ENCODE peak calls at places on chromosomes 6 and 20, in seven cellular contexts. V is heart left ventricle, D is HFF-Myc, Z is psoas muscle, L is glutamatergic neuron, J is GM23338, K is HL-60. N is an unnamed sample.

GRCh38 chr6:82569022-82569421 is 205.4 kb downstream of the TPBG start:
- DNase-seq in D (no peak), Z (no peak), K (no peak), J (no peak), L (no peak), V (no peak), N (no peak)

GRCh38 chr6:138188278-138188923 is 26.7 kb downstream of the ARFGEF3 start:
- DNase-seq in D (no peak), Z (no peak), L (no peak), V (no peak), K (no peak), J (no peak), N (no peak)

GRCh38 chr6:37077459-37078296 is 72.2 kb downstream of the FGD2 start:
- DNase-seq in J (peak), D (peak), L (no peak), Z (peak), K (no peak), V (peak), N (peak)

GRCh38 chr6:25136879-25137278 is 142.3 kb upstream of the CARMIL1 start:
- DNase-seq in V (peak), D (no peak), J (no peak), K (no peak), Z (no peak), L (no peak), N (no peak)

GRCh38 chr6:14228571-14228970 is 111.0 kb downstream of the CD83 start:
- DNase-seq in D (peak), K (no peak), L (no peak), V (no peak), J (no peak), Z (no peak), N (no peak)

GRCh38 chr6:100493206-100493888 is 28.6 kb upstream of the SIM1 start:
- DNase-seq in L (no peak), D (no peak), V (no peak), K (no peak), Z (no peak), J (peak), N (no peak)

GRCh38 chr20:18585134-18585533 is 2.7 kb upstream of the DTD1 start:
- DNase-seq in L (no peak), Z (no peak), J (peak), K (no peak), V (no peak), D (no peak), N (no peak)

GRCh38 chr6:27092316-27092692 is 155.2 kb upstream of the PRSS16 start:
- DNase-seq in D (no peak), J (no peak), K (no peak), V (no peak), L (no peak), Z (no peak), N (no peak)

GRCh38 chr6:167153523-167153959 is 4.2 kb downstream of the GPR31 start:
- DNase-seq in D (no peak), V (no peak), J (no peak), K (peak), Z (no peak), L (no peak), N (no peak)

GRCh38 chr20:15155848-15156401 is 818.5 kb upstream of the FLRT3 start:
- DNase-seq in J (no peak), L (no peak), V (no peak), K (no peak), Z (no peak), D (no peak), N (no peak)

GRCh38 chr6:76555090-76555489 is 482.6 kb upstream of the IMPG1 start:
- DNase-seq in V (no peak), K (no peak), J (peak), L (no peak), D (no peak), Z (no peak), N (no peak)

GRCh38 chr6:140178550-140179334 is 804.3 kb upstream of the CITED2 start:
- DNase-seq in Z (no peak), J (no peak), L (no peak), D (peak), K (no peak), V (no peak), N (no peak)

GRCh38 chr20:17833036-17833674 is 133.4 kb downstream of the BANF2 start:
- DNase-seq in V (no peak), L (no peak), Z (no peak), K (no peak), J (no peak), D (no peak), N (no peak)

GRCh38 chr6:119742188-119742803 is 392.7 kb upstream of the MAN1A1 start:
- DNase-seq in V (peak), K (peak), J (peak), L (peak), D (peak), Z (peak), N (no peak)

GRCh38 chr6:466564-466963 is 75.0 kb downstream of the IRF4 start:
- DNase-seq in D (no peak), V (no peak), K (no peak), L (no peak), Z (no peak), J (no peak), N (no peak)

GRCh38 chr20:57661201-57662027 is 41.2 kb upstream of the ZBP1 start:
- DNase-seq in K (no peak), D (no peak), Z (no peak), J (no peak), V (peak), L (peak), N (peak)

GRCh38 chr20:48166082-48166835 is 381.0 kb upstream of the SULF2 start:
- DNase-seq in L (no peak), K (no peak), Z (no peak), J (no peak), D (no peak), V (no peak), N (no peak)

GRCh38 chr6:143449731-143450452 is 603 bp downstream of the ADAT2 start:
- DNase-seq in J (peak), K (no peak), L (no peak), Z (no peak), V (no peak), D (no peak), N (no peak)

GRCh38 chr6:38364127-38364526 is 275.6 kb downstream of the BTBD9 start:
- DNase-seq in Z (no peak), L (no peak), D (no peak), J (no peak), K (no peak), V (no peak), N (no peak)

GRCh38 chr6:130946076-130946475 is 117.0 kb downstream of the EPB41L2 start:
- DNase-seq in V (no peak), D (no peak), K (no peak), Z (no peak), L (no peak), J (no peak), N (no peak)

GRCh38 chr6:26454641-26455040 is 3.1 kb upstream of the BTN2A1 start:
- DNase-seq in D (no peak), L (no peak), Z (no peak), J (no peak), K (no peak), V (no peak), N (no peak)

GRCh38 chr6:49415358-49415757 is 47.7 kb downstream of the MMUT start:
- DNase-seq in Z (no peak), V (no peak), D (no peak), K (no peak), L (no peak), J (no peak), N (no peak)

GRCh38 chr6:115131709-115132490 is 789.1 kb upstream of the HS3ST5 start:
- DNase-seq in V (no peak), K (no peak), J (no peak), D (no peak), L (no peak), Z (no peak), N (no peak)

GRCh38 chr6:4635666-4636065 is 140.5 kb upstream of the CDYL start:
- DNase-seq in J (no peak), K (no peak), V (no peak), D (no peak), Z (no peak), L (no peak), N (no peak)

GRCh38 chr6:154276810-154277577 is 79.6 kb downstream of the IPCEF1 start:
- DNase-seq in J (peak), V (no peak), L (no peak), Z (no peak), K (no peak), D (no peak), N (no peak)

GRCh38 chr20:37192137-37192854 is 12.9 kb upstream of the MROH8 start:
- DNase-seq in J (peak), V (peak), Z (peak), D (peak), L (peak), K (peak), N (peak)

GRCh38 chr6:34922177-34922663 is 33.2 kb downstream of the ANKS1A start:
- DNase-seq in Z (no peak), L (no peak), K (no peak), J (no peak), V (no peak), D (peak), N (no peak)

GRCh38 chr6:162715601-162716000 is 12.0 kb downstream of the PRKN start:
- DNase-seq in J (no peak), L (no peak), V (no peak), D (no peak), K (no peak), Z (no peak), N (no peak)

GRCh38 chr20:34943808-34944568 is 11.6 kb downstream of the GSS start:
- DNase-seq in V (no peak), J (no peak), Z (no peak), L (no peak), D (no peak), K (no peak), N (no peak)

GRCh38 chr6:50846860-50847171 is 28.1 kb downstream of the TFAP2B start:
- DNase-seq in K (no peak), Z (no peak), D (no peak), J (no peak), V (no peak), L (no peak), N (no peak)

GRCh38 chr6:3316818-3317217 is 58.1 kb downstream of the PSMG4 start:
- DNase-seq in D (no peak), V (no peak), J (no peak), L (no peak), K (no peak), Z (no peak), N (peak)

GRCh38 chr6:156775717-156776116 is 1.5 kb upstream of the ARID1B start:
- DNase-seq in L (no peak), K (no peak), Z (no peak), V (no peak), J (no peak), D (no peak), N (no peak)

GRCh38 chr6:23562554-23562953 is 563.5 kb upstream of the NRSN1 start:
- DNase-seq in K (no peak), V (no peak), D (no peak), L (no peak), J (no peak), Z (no peak), N (no peak)

GRCh38 chr20:53757472-53757913 is 163.9 kb upstream of the ZNF217 start:
- DNase-seq in L (no peak), V (no peak), K (no peak), D (no peak), J (no peak), Z (no peak), N (no peak)

GRCh38 chr6:33313709-33314514 is at the start of gene TAPBP:
- DNase-seq in D (no peak), J (peak), K (no peak), V (peak), Z (peak), L (peak), N (peak)

GRCh38 chr6:115216835-115217234 is 843.9 kb downstream of the FRK start:
- DNase-seq in Z (no peak), K (no peak), L (no peak), J (no peak), D (no peak), V (no peak), N (no peak)

GRCh38 chr6:37487891-37488290 is 11.8 kb downstream of the CCDC167 start:
- DNase-seq in V (no peak), Z (no peak), K (no peak), D (no peak), J (no peak), L (no peak), N (no peak)

GRCh38 chr20:59723607-59724456 is 119.5 kb downstream of the PHACTR3 start:
- DNase-seq in D (no peak), Z (no peak), J (no peak), L (no peak), V (no peak), K (no peak), N (no peak)

GRCh38 chr6:40588070-40588384 is 863 bp upstream of the LRFN2 start:
- DNase-seq in V (no peak), J (no peak), K (no peak), L (no peak), D (no peak), Z (no peak), N (no peak)
- TF ChIP-seq CTCF in V (no peak), J (no peak), K (no peak), L (peak), D (peak), Z (peak), N (no peak)

DNA sequence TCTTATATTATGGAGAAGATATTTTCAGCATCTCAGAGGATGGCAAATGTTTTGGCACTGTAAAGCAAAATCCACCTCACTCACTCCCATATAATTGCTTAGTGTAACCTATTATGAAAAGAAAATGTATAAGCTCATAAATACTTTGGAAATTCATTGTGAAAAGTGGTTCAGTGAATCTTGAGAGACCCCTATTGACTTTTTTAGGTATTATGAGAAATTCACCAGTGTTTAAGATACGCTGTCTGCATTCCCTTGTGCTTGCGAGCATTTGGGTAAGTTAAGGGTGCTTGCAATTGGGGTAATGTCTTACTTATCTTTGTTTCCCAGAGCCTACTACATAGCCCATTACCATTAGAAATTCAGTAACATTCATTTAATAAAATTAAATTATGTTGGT is 66.3 kb upstream of the BMP5 start:
- DNase-seq in D (no peak), L (no peak), K (no peak), Z (no peak), J (peak), V (no peak), N (no peak)
- TF ChIP-seq CTCF in D (no peak), L (no peak), K (no peak), Z (no peak), J (peak), V (no peak), N (no peak)

GRCh38 chr6:30914076-30914853 is at the start of gene VARS2:
- DNase-seq in K (peak), Z (peak), V (peak), J (peak), L (peak), D (peak), N (peak)
- TF ChIP-seq CTCF in K (no peak), Z (peak), V (peak), J (peak), L (no peak), D (peak), N (no peak)

GRCh38 chr6:132259070-132259469 is 142.2 kb downstream of the MOXD1 start:
- DNase-seq in D (peak), J (peak), K (no peak), Z (no peak), L (no peak), V (no peak), N (no peak)
- TF ChIP-seq CTCF in D (peak), J (peak), K (no peak), Z (no peak), L (no peak), V (no peak), N (no peak)

GRCh38 chr6:10362300-10362699 is 52.6 kb downstream of the TFAP2A start:
- DNase-seq in J (no peak), V (no peak), L (no peak), D (no peak), Z (no peak), K (no peak), N (no peak)
- TF ChIP-seq CTCF in J (no peak), V (no peak), L (no peak), D (no peak), Z (no peak), K (no peak), N (no peak)

GRCh38 chr6:7674291-7674690 is 51.6 kb upstream of the BMP6 start:
- DNase-seq in L (no peak), K (no peak), D (no peak), V (no peak), Z (no peak), J (no peak), N (no peak)

GRCh38 chr6:7671076-7671475 is 54.8 kb upstream of the BMP6 start:
- DNase-seq in D (no peak), K (no peak), L (no peak), V (no peak), J (no peak), Z (no peak), N (no peak)

GRCh38 chr6:7672066-7673062 is 53.5 kb upstream of the BMP6 start:
- DNase-seq in V (no peak), J (no peak), K (no peak), Z (no peak), D (no peak), L (no peak), N (no peak)

GRCh38 chr6:7671581-7671980 is 54.3 kb upstream of the BMP6 start:
- DNase-seq in Z (no peak), D (no peak), L (no peak), K (no peak), J (no peak), V (no peak), N (no peak)

GRCh38 chr6:7673063-7673536 is 52.8 kb upstream of the BMP6 start:
- DNase-seq in L (no peak), K (no peak), D (peak), V (peak), Z (peak), J (peak), N (no peak)
- TF ChIP-seq CTCF in L (no peak), K (no peak), D (peak), V (no peak), Z (no peak), J (peak), N (no peak)

DNA sequence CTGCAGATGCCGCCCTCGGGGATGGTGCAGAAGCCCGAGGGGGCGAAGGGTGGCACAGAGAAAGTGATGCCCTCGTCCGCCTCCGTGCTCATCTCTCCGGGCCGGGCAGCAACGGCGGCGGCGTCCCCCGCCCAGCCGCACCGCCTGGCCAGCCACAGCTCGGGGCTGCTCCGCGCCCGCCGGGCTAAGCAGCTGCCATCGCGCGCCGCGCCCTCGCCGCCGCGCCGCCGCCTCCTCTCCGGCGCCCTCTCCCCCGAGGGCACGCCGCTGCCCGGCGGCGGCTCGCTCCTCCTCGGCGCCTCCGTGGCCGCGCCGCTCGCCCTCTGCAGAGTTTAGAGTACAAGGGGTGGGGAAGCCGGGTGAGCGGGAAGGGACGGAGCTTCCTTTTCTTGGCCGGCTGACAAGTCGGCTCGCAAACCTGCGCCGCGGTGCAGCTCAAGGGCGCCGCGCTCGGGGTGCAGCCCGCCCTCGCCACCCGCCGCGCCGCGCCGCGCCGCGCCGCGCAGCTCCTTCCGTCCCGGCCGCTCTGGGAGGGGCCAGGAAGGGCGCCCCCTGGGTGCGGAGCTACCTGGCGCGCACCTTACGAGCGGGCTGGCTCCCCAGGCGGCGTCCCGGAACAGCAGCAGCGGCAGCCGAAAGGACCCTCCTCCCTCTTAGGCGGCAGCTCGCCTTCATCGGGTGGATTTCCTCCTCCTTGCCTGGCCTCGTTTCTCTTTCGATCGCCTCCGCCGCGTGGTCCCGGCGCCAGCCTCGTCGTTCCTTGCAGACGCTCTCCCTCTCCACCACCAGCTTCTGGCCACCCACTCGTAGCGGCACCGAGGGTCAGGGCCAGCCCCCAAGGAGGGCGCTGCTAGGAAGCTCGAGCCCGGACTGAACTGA is at the start of gene MAP3K5:
- DNase-seq in D (no peak), K (no peak), J (peak), V (peak), L (peak), Z (peak), N (peak)
- TF ChIP-seq CTCF in D (peak), K (no peak), J (peak), V (no peak), L (no peak), Z (no peak), N (no peak)

GRCh38 chr6:12126051-12126450 is 113.9 kb downstream of the HIVEP1 start:
- DNase-seq in L (no peak), K (no peak), D (no peak), V (no peak), J (no peak), Z (no peak), N (no peak)
- TF ChIP-seq CTCF in L (no peak), K (no peak), D (no peak), V (no peak), J (no peak), Z (no peak), N (no peak)

N was measured in coronary artery.